ENCODE peak calls at places on chromosome 1, in eight cellular contexts. One of them, this sample, is unnamed.

GRCh38 chr1:53166366-53166765 is 23.9 kb upstream of the SLC1A7 start:
- DNase-seq in Caco-2: no peak
- DNase-seq in neural crest cell: no peak
- DNase-seq in amniotic stem cell: no peak
- DNase-seq in stimulated activated CD4-positive, alpha-beta T cell treated with anti-CD3 and anti-CD28 coated beads, TNF-alpha, amount 100 ng/mL, for 24 hours: no peak
- DNase-seq in kidney: no peak
- DNase-seq in HFFc6: no peak
- DNase-seq in left lung: no peak
- DNase-seq in this sample: no peak

GRCh38 chr1:36486436-36487335 is 4.0 kb upstream of the CSF3R start:
- DNase-seq in amniotic stem cell: no peak
- DNase-seq in left lung: peak
- DNase-seq in kidney: peak
- DNase-seq in neural crest cell: no peak
- DNase-seq in stimulated activated CD4-positive, alpha-beta T cell treated with anti-CD3 and anti-CD28 coated beads, TNF-alpha, amount 100 ng/mL, for 24 hours: no peak
- DNase-seq in HFFc6: no peak
- DNase-seq in Caco-2: peak
- DNase-seq in this sample: no peak

GRCh38 chr1:201468844-201469644 is at the start of gene PHLDA3:
- DNase-seq in kidney: peak
- DNase-seq in neural crest cell: peak
- DNase-seq in amniotic stem cell: peak
- DNase-seq in HFFc6: peak
- DNase-seq in stimulated activated CD4-positive, alpha-beta T cell treated with anti-CD3 and anti-CD28 coated beads, TNF-alpha, amount 100 ng/mL, for 24 hours: peak
- DNase-seq in left lung: peak
- DNase-seq in Caco-2: peak
- DNase-seq in this sample: peak

GRCh38 chr1:55560246-55560645 is 345.1 kb upstream of the USP24 start:
- DNase-seq in stimulated activated CD4-positive, alpha-beta T cell treated with anti-CD3 and anti-CD28 coated beads, TNF-alpha, amount 100 ng/mL, for 24 hours: no peak
- DNase-seq in Caco-2: no peak
- DNase-seq in HFFc6: no peak
- DNase-seq in left lung: no peak
- DNase-seq in kidney: no peak
- DNase-seq in amniotic stem cell: no peak
- DNase-seq in neural crest cell: no peak
- DNase-seq in this sample: no peak

GRCh38 chr1:168709896-168710305 is 19.1 kb downstream of the DPT start:
- DNase-seq in neural crest cell: no peak
- DNase-seq in kidney: no peak
- DNase-seq in HFFc6: peak
- DNase-seq in Caco-2: no peak
- DNase-seq in amniotic stem cell: peak
- DNase-seq in left lung: no peak
- DNase-seq in stimulated activated CD4-positive, alpha-beta T cell treated with anti-CD3 and anti-CD28 coated beads, TNF-alpha, amount 100 ng/mL, for 24 hours: no peak
- DNase-seq in this sample: peak

GRCh38 chr1:235063068-235063765 is 65.4 kb downstream of the TOMM20 start:
- DNase-seq in HFFc6: no peak
- DNase-seq in kidney: peak
- DNase-seq in amniotic stem cell: no peak
- DNase-seq in neural crest cell: no peak
- DNase-seq in stimulated activated CD4-positive, alpha-beta T cell treated with anti-CD3 and anti-CD28 coated beads, TNF-alpha, amount 100 ng/mL, for 24 hours: no peak
- DNase-seq in left lung: no peak
- DNase-seq in Caco-2: peak
- DNase-seq in this sample: no peak

GRCh38 chr1:180309338-180309737 is 79.3 kb downstream of the LHX4 start:
- DNase-seq in left lung: no peak
- DNase-seq in amniotic stem cell: peak
- DNase-seq in HFFc6: peak
- DNase-seq in kidney: no peak
- DNase-seq in stimulated activated CD4-positive, alpha-beta T cell treated with anti-CD3 and anti-CD28 coated beads, TNF-alpha, amount 100 ng/mL, for 24 hours: no peak
- DNase-seq in neural crest cell: no peak
- DNase-seq in Caco-2: no peak
- DNase-seq in this sample: peak

GRCh38 chr1:153260473-153260979 is 1.0 kb downstream of the LORICRIN start:
- DNase-seq in amniotic stem cell: no peak
- DNase-seq in kidney: no peak
- DNase-seq in left lung: no peak
- DNase-seq in Caco-2: no peak
- DNase-seq in stimulated activated CD4-positive, alpha-beta T cell treated with anti-CD3 and anti-CD28 coated beads, TNF-alpha, amount 100 ng/mL, for 24 hours: peak
- DNase-seq in neural crest cell: no peak
- DNase-seq in HFFc6: no peak
- DNase-seq in this sample: no peak

GRCh38 chr1:208036918-208037567 is 126.1 kb upstream of the CD34 start:
- DNase-seq in left lung: no peak
- DNase-seq in neural crest cell: no peak
- DNase-seq in HFFc6: no peak
- DNase-seq in Caco-2: no peak
- DNase-seq in kidney: no peak
- DNase-seq in stimulated activated CD4-positive, alpha-beta T cell treated with anti-CD3 and anti-CD28 coated beads, TNF-alpha, amount 100 ng/mL, for 24 hours: no peak
- DNase-seq in amniotic stem cell: no peak
- DNase-seq in this sample: no peak

GRCh38 chr1:81449786-81450185 is 350.9 kb upstream of the ADGRL2 start:
- DNase-seq in kidney: no peak
- DNase-seq in Caco-2: no peak
- DNase-seq in left lung: no peak
- DNase-seq in HFFc6: no peak
- DNase-seq in stimulated activated CD4-positive, alpha-beta T cell treated with anti-CD3 and anti-CD28 coated beads, TNF-alpha, amount 100 ng/mL, for 24 hours: no peak
- DNase-seq in amniotic stem cell: no peak
- DNase-seq in neural crest cell: no peak
- DNase-seq in this sample: no peak

GRCh38 chr1:243233908-243234307 is 21.2 kb downstream of the CEP170 start:
- DNase-seq in neural crest cell: no peak
- DNase-seq in left lung: no peak
- DNase-seq in kidney: no peak
- DNase-seq in Caco-2: no peak
- DNase-seq in stimulated activated CD4-positive, alpha-beta T cell treated with anti-CD3 and anti-CD28 coated beads, TNF-alpha, amount 100 ng/mL, for 24 hours: no peak
- DNase-seq in HFFc6: peak
- DNase-seq in amniotic stem cell: no peak
- DNase-seq in this sample: no peak

GRCh38 chr1:183282101-183282855 is 96.2 kb downstream of the LAMC2 start:
- DNase-seq in kidney: no peak
- DNase-seq in left lung: no peak
- DNase-seq in neural crest cell: no peak
- DNase-seq in Caco-2: peak
- DNase-seq in amniotic stem cell: no peak
- DNase-seq in HFFc6: no peak
- DNase-seq in stimulated activated CD4-positive, alpha-beta T cell treated with anti-CD3 and anti-CD28 coated beads, TNF-alpha, amount 100 ng/mL, for 24 hours: no peak
- DNase-seq in this sample: no peak